ENCODE peak calls at places on chromosome 5, in ten cellular contexts. One of them, this sample, is unnamed.

GRCh38 chr5:127313847-127314473 is 23.4 kb downstream of the MEGF10 start:
- DNase-seq in endothelial cell: peak
- DNase-seq in GM12865: peak
- DNase-seq in transverse colon: peak
- DNase-seq in MM.1S: peak
- DNase-seq in uterus: peak
- DNase-seq in A549: peak
- DNase-seq in AG09319: no peak
- DNase-seq in heart left ventricle: peak
- DNase-seq in left ventricle myocardium inferior: peak
- DNase-seq in this sample: peak

GRCh38 chr5:64506567-64507321 is 929 bp downstream of the RGS7BP start:
- DNase-seq in endothelial cell: peak
- DNase-seq in GM12865: no peak
- DNase-seq in transverse colon: no peak
- DNase-seq in MM.1S: no peak
- DNase-seq in uterus: no peak
- DNase-seq in A549: no peak
- DNase-seq in AG09319: no peak
- DNase-seq in heart left ventricle: no peak
- DNase-seq in left ventricle myocardium inferior: no peak
- DNase-seq in this sample: peak

GRCh38 chr5:40291338-40291737 is 388.4 kb upstream of the PTGER4 start:
- DNase-seq in endothelial cell: no peak
- DNase-seq in GM12865: no peak
- DNase-seq in transverse colon: no peak
- DNase-seq in MM.1S: no peak
- DNase-seq in uterus: no peak
- DNase-seq in A549: no peak
- DNase-seq in AG09319: no peak
- DNase-seq in heart left ventricle: no peak
- DNase-seq in left ventricle myocardium inferior: no peak
- DNase-seq in this sample: no peak

GRCh38 chr5:12204761-12205160 is 300.5 kb upstream of the CTNND2 start:
- DNase-seq in endothelial cell: no peak
- DNase-seq in GM12865: no peak
- DNase-seq in transverse colon: no peak
- DNase-seq in MM.1S: no peak
- DNase-seq in uterus: no peak
- DNase-seq in A549: no peak
- DNase-seq in AG09319: no peak
- DNase-seq in heart left ventricle: no peak
- DNase-seq in left ventricle myocardium inferior: no peak
- DNase-seq in this sample: no peak

GRCh38 chr5:53946405-53947100 is 363.8 kb downstream of the ARL15 start:
- DNase-seq in endothelial cell: no peak
- DNase-seq in GM12865: no peak
- DNase-seq in transverse colon: no peak
- DNase-seq in MM.1S: no peak
- DNase-seq in uterus: no peak
- DNase-seq in A549: no peak
- DNase-seq in AG09319: no peak
- DNase-seq in heart left ventricle: no peak
- DNase-seq in left ventricle myocardium inferior: no peak
- DNase-seq in this sample: no peak

GRCh38 chr5:15574806-15575205 is 74.8 kb downstream of the FBXL7 start:
- DNase-seq in endothelial cell: no peak
- DNase-seq in GM12865: no peak
- DNase-seq in transverse colon: no peak
- DNase-seq in MM.1S: no peak
- DNase-seq in uterus: no peak
- DNase-seq in A549: no peak
- DNase-seq in AG09319: no peak
- DNase-seq in heart left ventricle: no peak
- DNase-seq in left ventricle myocardium inferior: no peak
- DNase-seq in this sample: no peak

GRCh38 chr5:116492016-116492623 is 82.5 kb downstream of the SEMA6A start:
- DNase-seq in endothelial cell: no peak
- DNase-seq in GM12865: peak
- DNase-seq in transverse colon: no peak
- DNase-seq in MM.1S: no peak
- DNase-seq in uterus: no peak
- DNase-seq in A549: no peak
- DNase-seq in AG09319: peak
- DNase-seq in heart left ventricle: no peak
- DNase-seq in left ventricle myocardium inferior: no peak
- DNase-seq in this sample: no peak

GRCh38 chr5:51684794-51685355 is 301.6 kb downstream of the ISL1 start:
- DNase-seq in endothelial cell: no peak
- DNase-seq in GM12865: no peak
- DNase-seq in transverse colon: no peak
- DNase-seq in MM.1S: no peak
- DNase-seq in uterus: no peak
- DNase-seq in A549: no peak
- DNase-seq in AG09319: no peak
- DNase-seq in heart left ventricle: no peak
- DNase-seq in left ventricle myocardium inferior: no peak
- DNase-seq in this sample: no peak

GRCh38 chr5:16550316-16550952 is 66.4 kb downstream of the RETREG1 start:
- DNase-seq in endothelial cell: peak
- DNase-seq in GM12865: peak
- DNase-seq in transverse colon: peak
- DNase-seq in MM.1S: peak
- DNase-seq in uterus: no peak
- DNase-seq in A549: peak
- DNase-seq in AG09319: no peak
- DNase-seq in heart left ventricle: no peak
- DNase-seq in left ventricle myocardium inferior: no peak
- DNase-seq in this sample: peak

GRCh38 chr5:80389575-80389974 is 18.3 kb upstream of the ZFYVE16 start:
- DNase-seq in endothelial cell: no peak
- DNase-seq in GM12865: no peak
- DNase-seq in transverse colon: peak
- DNase-seq in MM.1S: no peak
- DNase-seq in uterus: no peak
- DNase-seq in A549: no peak
- DNase-seq in AG09319: no peak
- DNase-seq in heart left ventricle: peak
- DNase-seq in left ventricle myocardium inferior: peak
- DNase-seq in this sample: no peak

GRCh38 chr5:41835625-41836024 is 34.6 kb downstream of the OXCT1 start:
- DNase-seq in endothelial cell: no peak
- DNase-seq in GM12865: no peak
- DNase-seq in transverse colon: no peak
- DNase-seq in MM.1S: peak
- DNase-seq in uterus: peak
- DNase-seq in A549: peak
- DNase-seq in AG09319: peak
- DNase-seq in heart left ventricle: peak
- DNase-seq in left ventricle myocardium inferior: peak
- DNase-seq in this sample: peak

DNA sequence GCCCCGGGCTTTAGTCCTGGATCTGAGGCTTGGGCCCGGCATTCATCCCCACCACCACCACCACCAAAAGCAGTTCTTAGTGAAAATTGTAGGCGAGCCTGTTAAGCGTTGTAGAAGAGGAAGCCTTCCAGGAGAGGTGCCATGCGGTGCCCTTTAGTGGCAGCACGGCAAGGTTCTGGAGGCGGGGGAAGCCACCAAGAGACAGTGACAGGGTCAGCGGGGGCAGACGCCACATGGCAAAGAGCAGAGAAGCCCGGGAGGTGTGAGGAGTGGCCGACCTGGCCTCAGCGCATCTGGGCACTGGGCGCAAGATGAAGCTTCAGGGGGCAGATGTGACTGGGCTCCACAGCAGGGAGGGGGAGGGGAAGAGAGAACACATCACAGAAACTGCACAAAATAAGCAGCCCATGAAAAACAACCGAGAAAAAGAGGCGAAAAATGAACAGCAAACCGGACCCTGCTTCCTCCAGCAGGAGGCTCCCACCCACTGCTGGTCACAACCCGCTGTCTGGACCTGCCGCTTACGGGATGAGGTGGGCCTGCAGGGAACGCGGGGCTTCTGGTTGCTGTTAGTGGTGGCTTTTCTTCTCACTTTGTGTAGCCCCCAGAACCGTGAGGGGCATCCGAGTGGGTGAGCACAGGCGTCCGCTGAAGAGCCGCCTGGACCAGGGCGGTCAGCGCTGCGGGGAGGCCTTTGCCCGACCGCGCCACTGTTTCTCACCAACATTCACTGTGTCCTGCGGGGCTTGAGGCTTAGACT is 4.3 kb downstream of the LRRC14B start:
- DNase-seq in endothelial cell: no peak
- DNase-seq in GM12865: no peak
- DNase-seq in transverse colon: no peak
- DNase-seq in MM.1S: no peak
- DNase-seq in uterus: no peak
- DNase-seq in A549: no peak
- DNase-seq in AG09319: no peak
- DNase-seq in heart left ventricle: no peak
- DNase-seq in left ventricle myocardium inferior: no peak
- DNase-seq in this sample: no peak
- TF ChIP-seq CTCF in endothelial cell: no peak
- TF ChIP-seq CTCF in GM12865: no peak
- TF ChIP-seq CTCF in transverse colon: no peak
- TF ChIP-seq CTCF in MM.1S: no peak
- TF ChIP-seq CTCF in uterus: no peak
- TF ChIP-seq CTCF in A549: no peak
- TF ChIP-seq CTCF in AG09319: no peak
- TF ChIP-seq CTCF in heart left ventricle: no peak
- TF ChIP-seq CTCF in left ventricle myocardium inferior: no peak
- TF ChIP-seq CTCF in this sample: no peak

GRCh38 chr5:151683444-151683843 is 3.3 kb downstream of the SPARC start:
- DNase-seq in endothelial cell: no peak
- DNase-seq in GM12865: no peak
- DNase-seq in transverse colon: no peak
- DNase-seq in MM.1S: no peak
- DNase-seq in uterus: no peak
- DNase-seq in A549: no peak
- DNase-seq in AG09319: no peak
- DNase-seq in heart left ventricle: no peak
- DNase-seq in left ventricle myocardium inferior: no peak
- DNase-seq in this sample: no peak

GRCh38 chr5:151682751-151683331 is 3.9 kb downstream of the SPARC start:
- DNase-seq in endothelial cell: no peak
- DNase-seq in GM12865: no peak
- DNase-seq in transverse colon: no peak
- DNase-seq in MM.1S: no peak
- DNase-seq in uterus: no peak
- DNase-seq in A549: no peak
- DNase-seq in AG09319: no peak
- DNase-seq in heart left ventricle: no peak
- DNase-seq in left ventricle myocardium inferior: no peak
- DNase-seq in this sample: no peak

GRCh38 chr5:151683936-151684586 is 2.7 kb downstream of the SPARC start:
- DNase-seq in endothelial cell: no peak
- DNase-seq in GM12865: no peak
- DNase-seq in transverse colon: no peak
- DNase-seq in MM.1S: no peak
- DNase-seq in uterus: no peak
- DNase-seq in A549: no peak
- DNase-seq in AG09319: no peak
- DNase-seq in heart left ventricle: no peak
- DNase-seq in left ventricle myocardium inferior: no peak
- DNase-seq in this sample: no peak

GRCh38 chr5:151685749-151686672 is 704 bp downstream of the SPARC start:
- DNase-seq in endothelial cell: no peak
- DNase-seq in GM12865: no peak
- DNase-seq in transverse colon: no peak
- DNase-seq in MM.1S: no peak
- DNase-seq in uterus: no peak
- DNase-seq in A549: no peak
- DNase-seq in AG09319: no peak
- DNase-seq in heart left ventricle: no peak
- DNase-seq in left ventricle myocardium inferior: no peak
- DNase-seq in this sample: peak

GRCh38 chr5:151684690-151685361 is 1.9 kb downstream of the SPARC start:
- DNase-seq in endothelial cell: peak
- DNase-seq in GM12865: no peak
- DNase-seq in transverse colon: peak
- DNase-seq in MM.1S: no peak
- DNase-seq in uterus: peak
- DNase-seq in A549: peak
- DNase-seq in AG09319: peak
- DNase-seq in heart left ventricle: peak
- DNase-seq in left ventricle myocardium inferior: no peak
- DNase-seq in this sample: peak
- TF ChIP-seq CTCF in endothelial cell: peak
- TF ChIP-seq CTCF in GM12865: peak
- TF ChIP-seq CTCF in transverse colon: peak
- TF ChIP-seq CTCF in MM.1S: peak
- TF ChIP-seq CTCF in uterus: no peak
- TF ChIP-seq CTCF in A549: no peak
- TF ChIP-seq CTCF in AG09319: peak
- TF ChIP-seq CTCF in heart left ventricle: peak
- TF ChIP-seq CTCF in left ventricle myocardium inferior: peak
- TF ChIP-seq CTCF in this sample: peak

DNA sequence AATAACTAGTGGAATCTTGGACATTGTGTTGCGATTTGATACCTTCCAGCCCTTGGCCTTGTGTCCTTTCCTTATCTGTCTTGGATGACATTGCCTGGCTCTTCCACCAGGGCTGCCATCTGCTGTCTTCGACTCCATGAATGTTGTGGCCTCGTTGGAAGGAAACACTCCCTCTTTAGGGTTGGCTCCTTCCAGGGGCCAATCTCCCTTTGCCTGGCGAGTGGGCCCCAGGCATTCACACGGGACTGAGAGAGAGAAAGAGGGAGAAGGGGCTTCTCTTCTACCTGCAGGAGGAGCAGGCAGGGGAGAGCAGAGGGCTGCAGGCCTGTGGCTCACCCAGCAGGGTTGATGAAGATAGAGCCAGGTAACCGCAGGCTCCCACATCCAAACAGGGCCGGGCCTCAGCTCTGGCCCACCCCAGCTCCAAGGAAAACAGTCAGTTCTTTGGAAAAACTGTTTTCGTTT is 31.3 kb downstream of the FGF1 start:
- DNase-seq in endothelial cell: no peak
- DNase-seq in GM12865: no peak
- DNase-seq in transverse colon: no peak
- DNase-seq in MM.1S: no peak
- DNase-seq in uterus: no peak
- DNase-seq in A549: peak
- DNase-seq in AG09319: no peak
- DNase-seq in heart left ventricle: no peak
- DNase-seq in left ventricle myocardium inferior: no peak
- DNase-seq in this sample: no peak
- TF ChIP-seq CTCF in endothelial cell: peak
- TF ChIP-seq CTCF in GM12865: no peak
- TF ChIP-seq CTCF in transverse colon: no peak
- TF ChIP-seq CTCF in MM.1S: no peak
- TF ChIP-seq CTCF in uterus: no peak
- TF ChIP-seq CTCF in A549: no peak
- TF ChIP-seq CTCF in AG09319: no peak
- TF ChIP-seq CTCF in heart left ventricle: no peak
- TF ChIP-seq CTCF in left ventricle myocardium inferior: peak
- TF ChIP-seq CTCF in this sample: no peak

DNA sequence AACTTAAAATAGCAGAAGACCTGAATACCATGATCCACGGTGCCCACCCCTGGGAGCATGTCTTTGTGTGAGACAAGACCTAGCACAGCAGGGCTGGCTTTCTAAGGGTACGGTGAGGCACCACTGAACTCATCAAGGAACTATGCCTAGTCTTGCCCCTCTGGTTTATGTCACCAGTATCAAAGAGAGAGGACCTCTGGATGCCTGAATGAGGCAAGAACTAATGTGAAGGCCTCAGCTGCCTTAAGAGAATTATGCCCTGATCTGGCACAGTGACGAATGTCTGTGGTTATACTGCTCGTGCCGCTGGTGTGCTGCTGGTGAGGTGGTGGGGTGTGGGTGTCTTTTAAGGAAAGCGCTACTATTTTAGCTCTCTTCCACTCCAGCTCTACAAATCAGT is 23.0 kb downstream of the NREP start:
- DNase-seq in endothelial cell: no peak
- DNase-seq in GM12865: no peak
- DNase-seq in transverse colon: no peak
- DNase-seq in MM.1S: no peak
- DNase-seq in uterus: no peak
- DNase-seq in A549: no peak
- DNase-seq in AG09319: no peak
- DNase-seq in heart left ventricle: no peak
- DNase-seq in left ventricle myocardium inferior: no peak
- DNase-seq in this sample: no peak
- TF ChIP-seq CTCF in endothelial cell: no peak
- TF ChIP-seq CTCF in GM12865: no peak
- TF ChIP-seq CTCF in transverse colon: no peak
- TF ChIP-seq CTCF in MM.1S: no peak
- TF ChIP-seq CTCF in uterus: no peak
- TF ChIP-seq CTCF in A549: no peak
- TF ChIP-seq CTCF in AG09319: no peak
- TF ChIP-seq CTCF in heart left ventricle: no peak
- TF ChIP-seq CTCF in left ventricle myocardium inferior: no peak
- TF ChIP-seq CTCF in this sample: no peak

This sample was measured in nephron progenitor cell.